ENCODE peak calls at places on chromosome 12, in ten cellular contexts. S, I, E, K, N, C, F, R, L and T are unnamed samples.
A peak's percentile ranks its signal among the peaks of the same experiment; 100 is the strongest.

GRCh38 chr12:26760657-26761293 is 72.2 kb downstream of the ITPR2 start:
- DNase-seq in S (no peak), I (no peak), E (no peak), K (no peak), N (no peak), C (no peak), F (peak; percentile 13), R (no peak), L (no peak), T (peak; percentile 33)

GRCh38 chr12:116577149-116577548 is 18.0 kb downstream of the MAP1LC3B2 start:
- DNase-seq in S (no peak), I (no peak), E (no peak), K (no peak), N (no peak), C (no peak), F (no peak), R (no peak), L (no peak), T (peak; percentile 52)

GRCh38 chr12:52316290-52316689 is 4.9 kb downstream of the KRT83 start:
- DNase-seq in S (no peak), I (no peak), E (peak; percentile 20), K (no peak), N (no peak), C (no peak), F (no peak), R (no peak), L (no peak), T (no peak)

GRCh38 chr12:67193705-67194104 is 75.5 kb upstream of the CAND1 start:
- DNase-seq in S (peak; percentile 26), I (no peak), E (peak; percentile 51), K (peak; percentile 70), N (peak; percentile 42), C (peak; percentile 71), F (peak; percentile 27), R (peak; percentile 56), L (peak; percentile 11), T (peak; percentile 16)

GRCh38 chr12:5577239-5577638 is 145.3 kb downstream of the NTF3 start:
- DNase-seq in S (no peak), I (no peak), E (no peak), K (peak; percentile 38), N (no peak), C (no peak), F (no peak), R (peak; percentile 55), L (no peak), T (no peak)

GRCh38 chr12:64780531-64781373 is 21.5 kb upstream of the GNS start:
- DNase-seq in S (peak; percentile 24), I (no peak), E (peak; percentile 73), K (peak; percentile 81), N (peak; percentile 40), C (no peak), F (no peak), R (peak; percentile 40), L (no peak), T (peak; percentile 4)

GRCh38 chr12:13374783-13375182 is 178.3 kb downstream of the EMP1 start:
- DNase-seq in S (no peak), I (no peak), E (no peak), K (no peak), N (no peak), C (no peak), F (no peak), R (no peak), L (no peak), T (no peak)

GRCh38 chr12:68367136-68367535 is 35.0 kb upstream of the MDM1 start:
- DNase-seq in S (no peak), I (no peak), E (no peak), K (no peak), N (no peak), C (no peak), F (no peak), R (no peak), L (no peak), T (no peak)

GRCh38 chr12:15320881-15321280 is 1.4 kb upstream of the PTPRO start:
- DNase-seq in S (no peak), I (no peak), E (no peak), K (no peak), N (no peak), C (no peak), F (no peak), R (no peak), L (no peak), T (no peak)

GRCh38 chr12:10301103-10301502 is 6.6 kb upstream of the KLRD1 start:
- DNase-seq in S (peak; percentile 44), I (no peak), E (no peak), K (no peak), N (peak; percentile 9), C (no peak), F (peak; percentile 59), R (no peak), L (no peak), T (no peak)

GRCh38 chr12:78229491-78230209 is 399.0 kb downstream of the NAV3 start:
- DNase-seq in S (peak; percentile 53), I (peak; percentile 44), E (peak; percentile 71), K (peak; percentile 60), N (peak; percentile 66), C (peak; percentile 85), F (peak; percentile 36), R (peak; percentile 77), L (peak; percentile 60), T (peak; percentile 54)

GRCh38 chr12:130078852-130079251 is 83.4 kb upstream of the FZD10 start:
- DNase-seq in S (no peak), I (no peak), E (no peak), K (no peak), N (no peak), C (no peak), F (no peak), R (no peak), L (no peak), T (no peak)

GRCh38 chr12:49439042-49439441 is 71.8 kb downstream of the SPATS2 start:
- DNase-seq in S (no peak), I (no peak), E (no peak), K (no peak), N (no peak), C (no peak), F (no peak), R (no peak), L (no peak), T (no peak)

GRCh38 chr12:49440031-49440430 is 72.8 kb downstream of the SPATS2 start:
- DNase-seq in S (no peak), I (no peak), E (no peak), K (no peak), N (no peak), C (no peak), F (no peak), R (no peak), L (no peak), T (peak; percentile 17)

GRCh38 chr12:49448858-49449257 is 81.6 kb downstream of the SPATS2 start:
- DNase-seq in S (no peak), I (no peak), E (no peak), K (no peak), N (no peak), C (no peak), F (no peak), R (no peak), L (no peak), T (no peak)

GRCh38 chr12:49446571-49446970 is 79.3 kb downstream of the SPATS2 start:
- DNase-seq in S (no peak), I (no peak), E (no peak), K (no peak), N (no peak), C (no peak), F (no peak), R (no peak), L (no peak), T (no peak)

GRCh38 chr12:49442915-49443314 is 75.7 kb downstream of the SPATS2 start:
- DNase-seq in S (no peak), I (no peak), E (no peak), K (no peak), N (no peak), C (no peak), F (no peak), R (no peak), L (no peak), T (no peak)
- H3K79me2 ChIP-seq in S (peaks cover 24% of the 10 kb centered on the region), I (peaks cover 91% of the 10 kb centered on the region), E (no peaks in the 10 kb centered on the region), K (peaks cover 31% of the 10 kb centered on the region), N (peaks cover 33% of the 10 kb centered on the region), C (peaks cover 98% of the 10 kb centered on the region), F (peaks cover 90% of the 10 kb centered on the region), R (peaks cover 3% of the 10 kb centered on the region), L (no peaks in the 10 kb centered on the region), T (peaks cover 4% of the 10 kb centered on the region)

DNA sequence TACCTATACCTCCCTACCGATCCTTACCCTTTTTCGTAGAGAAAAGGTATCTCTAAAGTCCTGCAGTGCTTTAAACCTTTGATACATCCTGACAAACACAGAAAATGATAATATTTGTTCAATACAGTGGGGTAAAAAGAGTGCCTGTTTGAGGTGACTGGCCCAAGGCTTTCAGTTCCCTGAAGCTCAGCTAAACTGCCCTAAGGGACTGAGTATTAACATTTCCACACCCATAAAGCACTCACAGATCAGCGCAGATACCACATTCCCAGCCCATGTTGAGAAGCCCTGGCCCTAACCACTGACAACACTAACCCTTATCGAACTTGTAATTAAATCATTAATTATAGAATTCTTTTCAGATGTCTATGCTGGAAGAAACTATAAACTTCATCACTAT is 108.7 kb downstream of the DIP2B start:
- DNase-seq in S (peak; percentile 12), I (no peak), E (no peak), K (no peak), N (no peak), C (no peak), F (no peak), R (peak; percentile 88), L (no peak), T (no peak)
- H3K79me2 ChIP-seq in S (peaks cover 71% of the 10 kb centered on the region), I (peaks cover 25% of the 10 kb centered on the region), E (peaks cover 3% of the 10 kb centered on the region), K (peaks cover 38% of the 10 kb centered on the region), N (peaks cover 71% of the 10 kb centered on the region), C (peaks cover 86% of the 10 kb centered on the region), F (peaks cover 40% of the 10 kb centered on the region), R (peaks cover 2% of the 10 kb centered on the region), L (no peaks in the 10 kb centered on the region), T (no peaks in the 10 kb centered on the region)

DNA sequence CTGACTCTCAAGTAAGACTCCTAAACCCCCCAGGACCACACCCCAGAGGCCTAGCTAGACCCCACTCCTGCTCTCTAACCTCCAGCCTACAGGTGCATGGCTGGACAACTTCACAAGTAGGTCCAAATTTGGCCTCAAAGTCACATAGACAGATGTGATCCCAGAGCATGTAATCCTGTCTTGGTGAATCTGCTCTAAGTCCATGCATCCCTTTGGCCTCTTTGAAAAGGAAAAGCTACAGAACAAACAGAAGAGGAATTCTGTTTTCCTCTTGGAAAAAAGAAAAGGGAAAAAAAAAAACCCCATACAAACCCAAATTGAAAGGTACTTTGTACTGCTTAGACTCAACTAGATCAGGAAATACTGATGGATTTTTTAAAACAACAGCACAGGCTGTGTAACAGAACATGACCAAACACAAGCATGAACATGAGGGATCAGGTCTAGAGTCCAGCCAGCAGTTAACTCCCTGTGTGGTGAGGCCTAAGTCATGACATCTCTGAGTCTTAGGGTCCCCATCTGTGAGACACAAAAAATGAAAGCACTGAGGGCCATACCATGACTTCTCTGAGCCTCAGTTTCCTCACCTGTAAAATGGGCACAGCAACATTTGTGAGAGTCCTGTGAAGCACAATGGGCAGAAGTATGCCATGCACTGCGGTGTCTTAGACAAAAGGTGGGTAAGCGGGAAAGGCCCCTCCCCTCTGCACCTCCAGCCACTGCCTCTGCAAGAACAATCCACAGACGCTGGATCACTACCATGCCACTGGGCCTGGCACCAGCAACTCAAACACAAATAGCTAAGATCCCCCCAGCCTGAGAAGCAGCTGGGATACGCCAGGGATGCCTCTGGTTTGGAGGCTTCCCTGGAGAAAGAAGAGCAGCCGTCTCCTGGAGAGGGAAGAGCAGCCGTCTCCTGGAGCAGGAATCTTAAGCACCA is 9.9 kb downstream of the PITPNM2 start:
- DNase-seq in S (no peak), I (no peak), E (no peak), K (no peak), N (no peak), C (no peak), F (no peak), R (no peak), L (no peak), T (no peak)
- H3K79me2 ChIP-seq in S (peaks cover 77% of the 10 kb centered on the region), I (peaks cover 50% of the 10 kb centered on the region), E (no peaks in the 10 kb centered on the region), K (no peaks in the 10 kb centered on the region), N (peaks cover 22% of the 10 kb centered on the region), C (no peaks in the 10 kb centered on the region), F (peaks cover 21% of the 10 kb centered on the region), R (no peaks in the 10 kb centered on the region), L (no peaks in the 10 kb centered on the region), T (peaks cover 33% of the 10 kb centered on the region)

GRCh38 chr12:124492879-124493808 is 74.3 kb downstream of the NCOR2 start:
- DNase-seq in S (no peak), I (no peak), E (no peak), K (no peak), N (no peak), C (no peak), F (no peak), R (no peak), L (no peak), T (no peak)
- H3K79me2 ChIP-seq in S (peaks cover 100% of the 10 kb centered on the region), I (peaks cover 36% of the 10 kb centered on the region), E (peaks cover 19% of the 10 kb centered on the region), K (peaks cover 86% of the 10 kb centered on the region), N (peaks cover 85% of the 10 kb centered on the region), C (peaks cover 94% of the 10 kb centered on the region), F (peaks cover 99% of the 10 kb centered on the region), R (peaks cover 69% of the 10 kb centered on the region), L (no peaks in the 10 kb centered on the region), T (peaks cover 10% of the 10 kb centered on the region)